ENCODE peak calls at places on chromosomes 7 and 10, in four cellular contexts. D, N, Y and K are unnamed samples.

GRCh38 chr10:94125856-94126255 is 132.1 kb downstream of the PLCE1 start:
- DNase-seq in D (no peak), N (peak; percentile 94), Y (no peak), K (no peak)

GRCh38 chr7:30911561-30911969 is at the start of gene AQP1:
- DNase-seq in D (no peak), N (no peak), Y (no peak), K (no peak)

GRCh38 chr10:62183857-62184805 is 84.5 kb downstream of the RTKN2 start:
- DNase-seq in D (no peak), N (no peak), Y (no peak), K (no peak)

GRCh38 chr10:130171196-130171595 is 35.0 kb downstream of the GLRX3 start:
- DNase-seq in D (no peak), N (no peak), Y (no peak), K (no peak)

GRCh38 chr10:10644317-10645111 is 373.2 kb upstream of the CELF2 start:
- DNase-seq in D (no peak), N (peak; percentile 77), Y (no peak), K (no peak)

GRCh38 chr7:2607122-2607912 is 24.5 kb upstream of the TTYH3 start:
- DNase-seq in D (no peak), N (no peak), Y (no peak), K (no peak)

GRCh38 chr10:49054753-49055152 is 60.6 kb downstream of the VSTM4 start:
- DNase-seq in D (no peak), N (no peak), Y (no peak), K (no peak)

GRCh38 chr10:119006451-119007210 is 22.9 kb upstream of the NANOS1 start:
- DNase-seq in D (no peak), N (peak; percentile 100), Y (no peak), K (no peak)

GRCh38 chr10:106402455-106402854 is 762.1 kb downstream of the SORCS1 start:
- DNase-seq in D (no peak), N (peak; percentile 40), Y (no peak), K (no peak)

GRCh38 chr10:50501899-50502556 is 121.7 kb downstream of the SGMS1 start:
- DNase-seq in D (no peak), N (no peak), Y (no peak), K (no peak)

GRCh38 chr10:130934333-130935035 is 377.0 kb downstream of the TCERG1L start:
- DNase-seq in D (no peak), N (no peak), Y (no peak), K (no peak)

GRCh38 chr7:7554647-7555575 is 11.8 kb upstream of the MIOS start:
- DNase-seq in D (no peak), N (no peak), Y (no peak), K (no peak)

GRCh38 chr10:79079490-79080355 is 11.0 kb downstream of the ZMIZ1 start:
- DNase-seq in D (no peak), N (peak; percentile 71), Y (peak; percentile 77), K (no peak)

GRCh38 chr7:23357190-23358093 is 58.3 kb downstream of the MALSU1 start:
- DNase-seq in D (no peak), N (peak; percentile 56), Y (peak; percentile 41), K (no peak)

GRCh38 chr10:47379445-47379785 is 4.7 kb downstream of the ZNF488 start:
- DNase-seq in D (no peak), N (no peak), Y (no peak), K (no peak)

GRCh38 chr10:74024600-74024999 is 26.7 kb downstream of the VCL start:
- DNase-seq in D (no peak), N (no peak), Y (no peak), K (no peak)

GRCh38 chr7:150340024-150340749 is 1.2 kb downstream of the RARRES2 start:
- DNase-seq in D (no peak), N (peak; percentile 42), Y (no peak), K (no peak)

GRCh38 chr7:95245828-95246227 is 78.5 kb downstream of the PON1 start:
- DNase-seq in D (no peak), N (no peak), Y (no peak), K (no peak)

GRCh38 chr7:21099432-21099831 is 312.7 kb upstream of the SP8 start:
- DNase-seq in D (peak; percentile 12), N (no peak), Y (no peak), K (no peak)

GRCh38 chr7:155874010-155874409 is 61.7 kb upstream of the SHH start:
- DNase-seq in D (no peak), N (no peak), Y (no peak), K (peak; percentile 20)

GRCh38 chr10:50398383-50398782 is 147.1 kb upstream of the ASAH2 start:
- DNase-seq in D (no peak), N (peak; percentile 39), Y (no peak), K (no peak)

GRCh38 chr7:151060416-151061234 is 1.2 kb downstream of the SLC4A2 start:
- DNase-seq in D (no peak), N (no peak), Y (no peak), K (no peak)

GRCh38 chr7:25726180-25726579 is 425.8 kb upstream of the NFE2L3 start:
- DNase-seq in D (no peak), N (no peak), Y (no peak), K (no peak)

GRCh38 chr10:30562787-30563186 is 66.8 kb downstream of the LYZL2 start:
- DNase-seq in D (no peak), N (no peak), Y (no peak), K (no peak)

GRCh38 chr7:127997226-127997922 is 33.9 kb downstream of the LRRC4 start:
- DNase-seq in D (no peak), N (peak; percentile 18), Y (no peak), K (no peak)

GRCh38 chr7:82204694-82205093 is 238.9 kb downstream of the CACNA2D1 start:
- DNase-seq in D (no peak), N (peak; percentile 92), Y (no peak), K (no peak)

GRCh38 chr10:95561200-95562177 is at the start of gene SORBS1:
- DNase-seq in D (peak; percentile 52), N (peak; percentile 91), Y (peak; percentile 94), K (peak; percentile 80)

GRCh38 chr10:22681783-22682183 is 32.6 kb downstream of the PIP4K2A start:
- DNase-seq in D (no peak), N (peak; percentile 74), Y (peak; percentile 55), K (no peak)

GRCh38 chr10:60914676-60915075 is 29.3 kb downstream of the RHOBTB1 start:
- DNase-seq in D (no peak), N (peak; percentile 93), Y (no peak), K (no peak)

GRCh38 chr7:112254166-112254565 is 47.7 kb downstream of the ZNF277 start:
- DNase-seq in D (no peak), N (no peak), Y (no peak), K (no peak)

GRCh38 chr7:66013938-66014337 is 31.9 kb upstream of the GUSB start:
- DNase-seq in D (no peak), N (peak; percentile 62), Y (peak; percentile 40), K (peak; percentile 56)

GRCh38 chr10:63684257-63684936 is 163.2 kb downstream of the REEP3 start:
- DNase-seq in D (no peak), N (no peak), Y (no peak), K (no peak)

GRCh38 chr10:76576276-76576962 is 1061.2 kb downstream of the KCNMA1 start:
- DNase-seq in D (no peak), N (peak; percentile 76), Y (no peak), K (no peak)

GRCh38 chr10:79022565-79023488 is 45.9 kb upstream of the ZMIZ1 start:
- DNase-seq in D (peak; percentile 12), N (no peak), Y (peak; percentile 96), K (no peak)

GRCh38 chr10:6445671-6446278 is 134.3 kb downstream of the PRKCQ start:
- DNase-seq in D (no peak), N (peak; percentile 28), Y (peak; percentile 54), K (no peak)
- TF ChIP-seq CHD1 in D (no peak), N (no peak), Y (no peak), K (no peak)

GRCh38 chr7:158116235-158116634 is 471.4 kb downstream of the PTPRN2 start:
- DNase-seq in D (no peak), N (no peak), Y (no peak), K (no peak)
- TF ChIP-seq CHD1 in D (no peak), N (no peak), Y (no peak), K (no peak)

GRCh38 chr10:45235823-45236222 is 79.6 kb downstream of the OR13A1 start:
- DNase-seq in D (no peak), N (peak; percentile 7), Y (no peak), K (no peak)
- TF ChIP-seq CHD1 in D (no peak), N (no peak), Y (no peak), K (no peak)

GRCh38 chr10:75468612-75469011 is 37.2 kb downstream of the LRMDA start:
- DNase-seq in D (no peak), N (no peak), Y (no peak), K (no peak)

GRCh38 chr10:75469018-75469616 is 37.7 kb downstream of the LRMDA start:
- DNase-seq in D (no peak), N (peak; percentile 84), Y (no peak), K (no peak)

GRCh38 chr10:75474106-75474505 is 42.7 kb downstream of the LRMDA start:
- DNase-seq in D (no peak), N (no peak), Y (no peak), K (no peak)

GRCh38 chr10:75472685-75473084 is 41.3 kb downstream of the LRMDA start:
- DNase-seq in D (no peak), N (no peak), Y (no peak), K (no peak)

GRCh38 chr10:75470901-75471300 is 39.5 kb downstream of the LRMDA start:
- DNase-seq in D (no peak), N (no peak), Y (no peak), K (no peak)
- TF ChIP-seq CHD1 in D (no peak), N (no peak), Y (no peak), K (no peak)